ENCODE peak calls at places on chromosomes 7 and 10, in six cellular contexts. One of them, this sample, is unnamed.

GRCh38 chr10:67222929-67223328 is 297.1 kb downstream of the LRRTM3 start:
- DNase-seq in cardiac muscle cell: no peak
- DNase-seq in heart left ventricle: no peak
- DNase-seq in CD8-positive, alpha-beta memory T cell: no peak
- DNase-seq in neuronal stem cell: no peak
- DNase-seq in adrenal gland: no peak
- DNase-seq in this sample: no peak

GRCh38 chr7:12771378-12771877 is 84.0 kb downstream of the ARL4A start:
- DNase-seq in cardiac muscle cell: peak; percentile 38
- DNase-seq in heart left ventricle: peak; percentile 36
- DNase-seq in CD8-positive, alpha-beta memory T cell: no peak
- DNase-seq in neuronal stem cell: peak; percentile 24
- DNase-seq in adrenal gland: peak; percentile 28
- DNase-seq in this sample: no peak

GRCh38 chr10:131571346-131571745 is 259.8 kb upstream of the TCERG1L start:
- DNase-seq in cardiac muscle cell: no peak
- DNase-seq in heart left ventricle: no peak
- DNase-seq in CD8-positive, alpha-beta memory T cell: no peak
- DNase-seq in neuronal stem cell: no peak
- DNase-seq in adrenal gland: no peak
- DNase-seq in this sample: no peak

GRCh38 chr7:105618016-105618296 is 36.7 kb upstream of the EFCAB10 start:
- DNase-seq in cardiac muscle cell: no peak
- DNase-seq in heart left ventricle: no peak
- DNase-seq in CD8-positive, alpha-beta memory T cell: no peak
- DNase-seq in neuronal stem cell: no peak
- DNase-seq in adrenal gland: no peak
- DNase-seq in this sample: no peak

GRCh38 chr7:20777377-20778062 is 9.2 kb downstream of the SP8 start:
- DNase-seq in cardiac muscle cell: no peak
- DNase-seq in heart left ventricle: no peak
- DNase-seq in CD8-positive, alpha-beta memory T cell: no peak
- DNase-seq in neuronal stem cell: no peak
- DNase-seq in adrenal gland: no peak
- DNase-seq in this sample: no peak

GRCh38 chr7:116630932-116631449 is 41.0 kb upstream of the MET start:
- DNase-seq in cardiac muscle cell: peak; percentile 90
- DNase-seq in heart left ventricle: peak; percentile 30
- DNase-seq in CD8-positive, alpha-beta memory T cell: no peak
- DNase-seq in neuronal stem cell: no peak
- DNase-seq in adrenal gland: peak; percentile 77
- DNase-seq in this sample: no peak

GRCh38 chr10:52313350-52314006 is 603 bp upstream of the DKK1 start:
- DNase-seq in cardiac muscle cell: no peak
- DNase-seq in heart left ventricle: no peak
- DNase-seq in CD8-positive, alpha-beta memory T cell: no peak
- DNase-seq in neuronal stem cell: no peak
- DNase-seq in adrenal gland: no peak
- DNase-seq in this sample: no peak

GRCh38 chr7:150754950-150755349 is 17.7 kb downstream of the GIMAP5 start:
- DNase-seq in cardiac muscle cell: no peak
- DNase-seq in heart left ventricle: no peak
- DNase-seq in CD8-positive, alpha-beta memory T cell: no peak
- DNase-seq in neuronal stem cell: no peak
- DNase-seq in adrenal gland: no peak
- DNase-seq in this sample: no peak

GRCh38 chr10:113953505-113954272 is 90.0 kb upstream of the ADRB1 start:
- DNase-seq in cardiac muscle cell: no peak
- DNase-seq in heart left ventricle: no peak
- DNase-seq in CD8-positive, alpha-beta memory T cell: no peak
- DNase-seq in neuronal stem cell: no peak
- DNase-seq in adrenal gland: no peak
- DNase-seq in this sample: no peak

DNA sequence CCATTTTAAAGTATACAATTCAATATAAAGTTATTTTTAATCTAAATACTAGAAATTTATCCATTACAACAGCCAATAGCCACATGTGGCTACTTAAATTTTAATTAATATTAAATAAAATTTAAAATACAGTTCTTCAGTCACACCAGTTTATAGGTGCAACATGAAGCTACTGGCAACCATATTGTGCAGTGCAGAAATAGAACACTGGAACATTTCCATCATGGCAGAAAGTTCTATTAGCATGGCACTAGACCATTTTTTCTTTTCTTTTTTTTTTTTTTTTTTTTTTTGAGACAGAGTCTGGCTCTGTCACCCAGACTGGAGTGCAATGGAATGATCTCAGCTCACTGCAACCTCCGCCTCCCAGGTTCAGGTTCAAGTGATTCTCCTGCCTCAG is 5.2 kb upstream of the ASCC1 start:
- DNase-seq in cardiac muscle cell: no peak
- DNase-seq in heart left ventricle: no peak
- DNase-seq in CD8-positive, alpha-beta memory T cell: no peak
- DNase-seq in neuronal stem cell: no peak
- DNase-seq in adrenal gland: no peak
- DNase-seq in this sample: no peak
- H3K27ac ChIP-seq in cardiac muscle cell: no peak overlapping the region
- H3K27ac ChIP-seq in heart left ventricle: no peak overlapping the region
- H3K27ac ChIP-seq in CD8-positive, alpha-beta memory T cell: no peak overlapping the region
- H3K27ac ChIP-seq in neuronal stem cell: no peak overlapping the region
- H3K27ac ChIP-seq in adrenal gland: no peak overlapping the region
- H3K27ac ChIP-seq in this sample: no peak overlapping the region

GRCh38 chr7:48176356-48176893 is 5.2 kb downstream of the ABCA13 start:
- DNase-seq in cardiac muscle cell: no peak
- DNase-seq in heart left ventricle: no peak
- DNase-seq in CD8-positive, alpha-beta memory T cell: no peak
- DNase-seq in neuronal stem cell: no peak
- DNase-seq in adrenal gland: no peak
- DNase-seq in this sample: no peak
- H3K4me1 ChIP-seq in cardiac muscle cell: no peaks in the 10 kb centered on the region
- H3K4me1 ChIP-seq in heart left ventricle: no peaks in the 10 kb centered on the region
- H3K4me1 ChIP-seq in CD8-positive, alpha-beta memory T cell: no peaks in the 10 kb centered on the region
- H3K4me1 ChIP-seq in neuronal stem cell: no peaks in the 10 kb centered on the region
- H3K4me1 ChIP-seq in adrenal gland: no peaks in the 10 kb centered on the region
- H3K4me1 ChIP-seq in this sample: no peaks in the 10 kb centered on the region

DNA sequence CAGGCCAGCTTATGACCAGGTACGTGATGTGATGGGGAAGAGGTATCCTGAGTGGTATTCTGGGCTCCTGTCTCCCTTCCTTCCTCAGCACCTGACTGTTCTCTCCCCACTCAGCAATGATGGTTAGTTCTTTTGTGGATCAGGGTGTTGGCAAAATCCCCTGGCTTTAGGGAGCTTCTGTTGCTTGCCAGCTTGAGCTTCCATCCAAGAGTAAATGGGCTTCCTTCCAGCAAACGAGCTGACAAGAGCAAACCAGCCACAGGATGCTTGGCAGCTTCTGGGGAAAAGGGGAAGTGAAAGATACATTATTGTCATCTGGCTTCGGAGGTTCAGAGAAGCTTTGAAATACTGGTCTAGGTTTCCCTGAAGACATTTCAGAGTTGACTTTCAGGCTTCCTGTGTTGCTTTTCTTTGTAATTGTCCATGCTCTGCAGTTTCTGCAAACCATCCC is 5.2 kb downstream of the DUSP5 start:
- DNase-seq in cardiac muscle cell: peak; percentile 86
- DNase-seq in heart left ventricle: peak; percentile 80
- DNase-seq in CD8-positive, alpha-beta memory T cell: no peak
- DNase-seq in neuronal stem cell: no peak
- DNase-seq in adrenal gland: peak; percentile 71
- DNase-seq in this sample: no peak
- H3K36me3 ChIP-seq in cardiac muscle cell: peaks cover 46% of the 10 kb centered on the region
- H3K36me3 ChIP-seq in heart left ventricle: no peaks in the 10 kb centered on the region
- H3K36me3 ChIP-seq in CD8-positive, alpha-beta memory T cell: no peaks in the 10 kb centered on the region
- H3K36me3 ChIP-seq in neuronal stem cell: no peaks in the 10 kb centered on the region
- H3K36me3 ChIP-seq in adrenal gland: peaks cover 8% of the 10 kb centered on the region
- H3K36me3 ChIP-seq in this sample: peaks cover 3% of the 10 kb centered on the region

GRCh38 chr7:106775975-106776607 is 89.0 kb upstream of the PIK3CG start:
- DNase-seq in cardiac muscle cell: no peak
- DNase-seq in heart left ventricle: no peak
- DNase-seq in CD8-positive, alpha-beta memory T cell: no peak
- DNase-seq in neuronal stem cell: no peak
- DNase-seq in adrenal gland: no peak
- DNase-seq in this sample: no peak

GRCh38 chr7:106774768-106775551 is 90.1 kb upstream of the PIK3CG start:
- DNase-seq in cardiac muscle cell: peak; percentile 86
- DNase-seq in heart left ventricle: no peak
- DNase-seq in CD8-positive, alpha-beta memory T cell: no peak
- DNase-seq in neuronal stem cell: no peak
- DNase-seq in adrenal gland: no peak
- DNase-seq in this sample: no peak

GRCh38 chr7:106776618-106777347 is 88.3 kb upstream of the PIK3CG start:
- DNase-seq in cardiac muscle cell: no peak
- DNase-seq in heart left ventricle: no peak
- DNase-seq in CD8-positive, alpha-beta memory T cell: no peak
- DNase-seq in neuronal stem cell: no peak
- DNase-seq in adrenal gland: no peak
- DNase-seq in this sample: no peak

GRCh38 chr7:106774213-106774767 is 90.8 kb upstream of the PIK3CG start:
- DNase-seq in cardiac muscle cell: no peak
- DNase-seq in heart left ventricle: no peak
- DNase-seq in CD8-positive, alpha-beta memory T cell: no peak
- DNase-seq in neuronal stem cell: no peak
- DNase-seq in adrenal gland: no peak
- DNase-seq in this sample: no peak

GRCh38 chr7:106775552-106775936 is 89.5 kb upstream of the PIK3CG start:
- DNase-seq in cardiac muscle cell: peak; percentile 74
- DNase-seq in heart left ventricle: no peak
- DNase-seq in CD8-positive, alpha-beta memory T cell: no peak
- DNase-seq in neuronal stem cell: no peak
- DNase-seq in adrenal gland: no peak
- DNase-seq in this sample: no peak
- H3K27ac ChIP-seq in cardiac muscle cell: no peak overlapping the region
- H3K27ac ChIP-seq in heart left ventricle: no peak overlapping the region
- H3K27ac ChIP-seq in CD8-positive, alpha-beta memory T cell: peak overlapping the region; percentile 84
- H3K27ac ChIP-seq in neuronal stem cell: no peak overlapping the region
- H3K27ac ChIP-seq in adrenal gland: no peak overlapping the region
- H3K27ac ChIP-seq in this sample: no peak overlapping the region

GRCh38 chr10:102654969-102655368 is 10.7 kb downstream of the TRIM8 start:
- DNase-seq in cardiac muscle cell: no peak
- DNase-seq in heart left ventricle: no peak
- DNase-seq in CD8-positive, alpha-beta memory T cell: no peak
- DNase-seq in neuronal stem cell: no peak
- DNase-seq in adrenal gland: no peak
- DNase-seq in this sample: no peak

GRCh38 chr10:102657984-102658724 is 13.9 kb downstream of the TRIM8 start:
- DNase-seq in cardiac muscle cell: peak; percentile 71
- DNase-seq in heart left ventricle: peak; percentile 59
- DNase-seq in CD8-positive, alpha-beta memory T cell: no peak
- DNase-seq in neuronal stem cell: no peak
- DNase-seq in adrenal gland: no peak
- DNase-seq in this sample: no peak

GRCh38 chr10:102657451-102657850 is 13.2 kb downstream of the TRIM8 start:
- DNase-seq in cardiac muscle cell: no peak
- DNase-seq in heart left ventricle: no peak
- DNase-seq in CD8-positive, alpha-beta memory T cell: no peak
- DNase-seq in neuronal stem cell: no peak
- DNase-seq in adrenal gland: no peak
- DNase-seq in this sample: no peak

GRCh38 chr10:102656026-102656425 is 11.7 kb downstream of the TRIM8 start:
- DNase-seq in cardiac muscle cell: no peak
- DNase-seq in heart left ventricle: no peak
- DNase-seq in CD8-positive, alpha-beta memory T cell: no peak
- DNase-seq in neuronal stem cell: no peak
- DNase-seq in adrenal gland: no peak
- DNase-seq in this sample: no peak

GRCh38 chr10:102656791-102657371 is 12.6 kb downstream of the TRIM8 start:
- DNase-seq in cardiac muscle cell: no peak
- DNase-seq in heart left ventricle: no peak
- DNase-seq in CD8-positive, alpha-beta memory T cell: no peak
- DNase-seq in neuronal stem cell: no peak
- DNase-seq in adrenal gland: no peak
- DNase-seq in this sample: no peak
- H3K4me1 ChIP-seq in cardiac muscle cell: peaks cover 3% of the 10 kb centered on the region
- H3K4me1 ChIP-seq in heart left ventricle: peaks cover 61% of the 10 kb centered on the region
- H3K4me1 ChIP-seq in CD8-positive, alpha-beta memory T cell: peaks cover 54% of the 10 kb centered on the region
- H3K4me1 ChIP-seq in neuronal stem cell: peaks cover 19% of the 10 kb centered on the region
- H3K4me1 ChIP-seq in adrenal gland: peaks cover 14% of the 10 kb centered on the region
- H3K4me1 ChIP-seq in this sample: peaks cover 9% of the 10 kb centered on the region

GRCh38 chr10:124001391-124002260 is 91.8 kb downstream of the CHST15 start:
- DNase-seq in cardiac muscle cell: no peak
- DNase-seq in heart left ventricle: no peak
- DNase-seq in CD8-positive, alpha-beta memory T cell: no peak
- DNase-seq in neuronal stem cell: no peak
- DNase-seq in adrenal gland: no peak
- DNase-seq in this sample: no peak
- H3K36me3 ChIP-seq in cardiac muscle cell: no peaks in the 10 kb centered on the region
- H3K36me3 ChIP-seq in heart left ventricle: no peaks in the 10 kb centered on the region
- H3K36me3 ChIP-seq in CD8-positive, alpha-beta memory T cell: no peaks in the 10 kb centered on the region
- H3K36me3 ChIP-seq in neuronal stem cell: no peaks in the 10 kb centered on the region
- H3K36me3 ChIP-seq in adrenal gland: peaks cover 12% of the 10 kb centered on the region
- H3K36me3 ChIP-seq in this sample: no peaks in the 10 kb centered on the region

GRCh38 chr7:73721237-73721848 is 1.9 kb upstream of the STX1A start:
- DNase-seq in cardiac muscle cell: no peak
- DNase-seq in heart left ventricle: peak; percentile 81
- DNase-seq in CD8-positive, alpha-beta memory T cell: no peak
- DNase-seq in neuronal stem cell: no peak
- DNase-seq in adrenal gland: peak; percentile 71
- DNase-seq in this sample: no peak
- H3K27ac ChIP-seq in cardiac muscle cell: no peak overlapping the region
- H3K27ac ChIP-seq in heart left ventricle: no peak overlapping the region
- H3K27ac ChIP-seq in CD8-positive, alpha-beta memory T cell: no peak overlapping the region
- H3K27ac ChIP-seq in neuronal stem cell: no peak overlapping the region
- H3K27ac ChIP-seq in adrenal gland: no peak overlapping the region
- H3K27ac ChIP-seq in this sample: no peak overlapping the region

DNA sequence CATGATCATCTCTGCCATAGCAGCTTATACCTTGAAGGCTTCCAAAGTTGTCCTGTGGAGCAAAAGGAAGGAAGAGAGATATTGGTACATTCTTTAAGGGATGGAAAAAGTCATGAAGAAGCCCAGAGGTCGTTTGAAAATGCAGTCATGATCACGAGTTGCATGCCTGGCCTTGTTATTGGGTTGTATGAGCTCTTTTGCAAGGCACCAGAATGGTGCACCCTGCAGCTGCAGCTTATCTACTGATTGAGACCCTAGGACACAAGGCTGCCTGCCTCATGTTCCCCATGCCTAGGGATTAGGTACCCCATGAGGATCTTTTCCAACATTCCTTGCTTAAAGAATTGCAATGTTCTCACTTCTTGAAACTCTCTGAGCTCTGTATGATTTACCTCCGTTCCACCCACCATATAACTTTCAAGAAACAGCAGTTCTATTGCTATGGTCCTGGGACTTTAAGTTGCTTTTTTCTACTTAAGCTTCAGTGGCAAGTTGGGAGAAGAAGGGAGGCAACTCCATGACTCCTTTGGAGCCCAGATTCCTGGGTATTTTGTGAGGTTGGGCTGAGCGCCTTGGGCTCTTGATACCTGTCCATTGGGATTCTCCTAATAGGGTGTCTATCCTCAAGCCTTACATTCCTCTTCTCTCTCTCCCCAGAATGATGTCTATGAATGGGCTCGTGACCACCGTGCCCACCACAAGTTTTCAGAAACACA is 6.9 kb downstream of the SCD start:
- DNase-seq in cardiac muscle cell: no peak
- DNase-seq in heart left ventricle: no peak
- DNase-seq in CD8-positive, alpha-beta memory T cell: no peak
- DNase-seq in neuronal stem cell: no peak
- DNase-seq in adrenal gland: no peak
- DNase-seq in this sample: no peak
- H3K4me1 ChIP-seq in cardiac muscle cell: peaks cover 45% of the 10 kb centered on the region
- H3K4me1 ChIP-seq in heart left ventricle: peaks cover 8% of the 10 kb centered on the region
- H3K4me1 ChIP-seq in CD8-positive, alpha-beta memory T cell: no peaks in the 10 kb centered on the region
- H3K4me1 ChIP-seq in neuronal stem cell: peaks cover 29% of the 10 kb centered on the region
- H3K4me1 ChIP-seq in adrenal gland: peaks cover 32% of the 10 kb centered on the region
- H3K4me1 ChIP-seq in this sample: peaks cover 4% of the 10 kb centered on the region

This sample was measured in iPS DF 6.9.